ENCODE peak calls at places on chromosome 6, in ten cellular contexts. C is amniotic stem cell; U is NCI-H460; T is HL-60; P is posterior cingulate gyrus; V is retina; A is anterior cingulate cortex; W is A172; I is CD4-positive, alpha-beta T cell; D is effector CD4-positive, alpha-beta T cell. Z is an unnamed sample.

GRCh38 chr6:97689078-97689754 is 406.2 kb upstream of the MMS22L start:
- DNase-seq in C (no peak), U (no peak), T (no peak), P (no peak), V (no peak), A (no peak), W (no peak), I (no peak), D (no peak), Z (no peak)

GRCh38 chr6:32047084-32047478 is 8.9 kb downstream of the CYP21A2 start:
- DNase-seq in C (no peak), U (peak), T (no peak), P (no peak), V (peak), A (no peak), W (peak), I (no peak), D (no peak), Z (peak)

GRCh38 chr6:160042014-160042773 is 73.3 kb downstream of the IGF2R start:
- DNase-seq in C (no peak), U (no peak), T (no peak), P (no peak), V (no peak), A (no peak), W (peak), I (no peak), D (no peak), Z (no peak)

GRCh38 chr6:122825180-122825579 is 36.1 kb downstream of the SMPDL3A start:
- DNase-seq in C (no peak), U (no peak), T (no peak), P (no peak), V (peak), A (no peak), W (no peak), I (no peak), D (no peak), Z (no peak)

GRCh38 chr6:18424201-18424600 is 37.1 kb downstream of the RNF144B start:
- DNase-seq in C (no peak), U (no peak), T (no peak), P (no peak), V (no peak), A (no peak), W (no peak), I (no peak), D (no peak), Z (no peak)

GRCh38 chr6:139381216-139381615 is 6.8 kb upstream of the CITED2 start:
- DNase-seq in C (no peak), U (no peak), T (no peak), P (no peak), V (no peak), A (no peak), W (no peak), I (no peak), D (no peak), Z (no peak)

GRCh38 chr6:8006208-8006607 is 58.0 kb downstream of the BLOC1S5 start:
- DNase-seq in C (no peak), U (peak), T (peak), P (no peak), V (no peak), A (no peak), W (no peak), I (no peak), D (no peak), Z (no peak)

GRCh38 chr6:104718672-104719071 is 141.0 kb downstream of the HACE1 start:
- DNase-seq in C (no peak), U (no peak), T (no peak), P (no peak), V (no peak), A (no peak), W (no peak), I (no peak), D (no peak), Z (no peak)

Z was measured in adrenal gland.